ENCODE peak calls at places on chromosomes 1 and 21, in eight cellular contexts. Y is upper lobe of left lung, T is GM23248, I is heart left ventricle, Z is pancreas, U is hepatocyte, X is uterus, S is suprapubic skin. D is an unnamed sample. For H3K4me1, the result is how much of the 10 kb centered on the place peaks cover.

GRCh38 chr1:23428136-23428905 is 3.8 kb upstream of the TCEA3 start:
- DNase-seq in Y (no peak), T (no peak), I (no peak), Z (no peak), U (no peak), X (no peak), S (no peak), D (no peak)

GRCh38 chr1:202283379-202283844 is 58.3 kb downstream of the UBE2T start:
- DNase-seq in Y (peak), T (peak), I (no peak), Z (no peak), U (peak), X (no peak), S (no peak), D (no peak)

GRCh38 chr1:234768569-234769283 is 158.7 kb upstream of the IRF2BP2 start:
- DNase-seq in Y (no peak), T (no peak), I (no peak), Z (no peak), U (peak), X (no peak), S (peak), D (no peak)

GRCh38 chr1:222928212-222928611 is 113.4 kb downstream of the DISP1 start:
- DNase-seq in Y (no peak), T (peak), I (peak), Z (peak), U (peak), X (no peak), S (no peak), D (peak)

GRCh38 chr1:1237874-1238701 is 6.1 kb downstream of the B3GALT6 start:
- DNase-seq in Y (peak), T (no peak), I (no peak), Z (no peak), U (no peak), X (no peak), S (no peak), D (peak)

GRCh38 chr1:41215623-41216022 is 26.5 kb downstream of the SCMH1 start:
- DNase-seq in Y (no peak), T (no peak), I (no peak), Z (no peak), U (no peak), X (no peak), S (no peak), D (no peak)

GRCh38 chr1:25524568-25525359 is 18.6 kb upstream of the LDLRAP1 start:
- DNase-seq in Y (no peak), T (no peak), I (no peak), Z (no peak), U (no peak), X (no peak), S (no peak), D (no peak)

GRCh38 chr21:15775291-15775690 is 45.5 kb downstream of the USP25 start:
- DNase-seq in Y (no peak), T (peak), I (no peak), Z (no peak), U (no peak), X (no peak), S (no peak), D (no peak)

GRCh38 chr1:94772230-94772641 is 47.9 kb upstream of the SLC44A3 start:
- DNase-seq in Y (no peak), T (no peak), I (no peak), Z (no peak), U (peak), X (no peak), S (no peak), D (no peak)

GRCh38 chr1:119816407-119816806 is 5.1 kb upstream of the REG4 start:
- DNase-seq in Y (no peak), T (peak), I (no peak), Z (no peak), U (peak), X (no peak), S (no peak), D (no peak)

GRCh38 chr1:54100500-54100899 is 47.1 kb downstream of the TCEANC2 start:
- DNase-seq in Y (no peak), T (no peak), I (no peak), Z (no peak), U (no peak), X (no peak), S (no peak), D (no peak)

GRCh38 chr1:115922806-115923205 is 53.5 kb upstream of the SLC22A15 start:
- DNase-seq in Y (no peak), T (no peak), I (no peak), Z (peak), U (no peak), X (no peak), S (no peak), D (no peak)

GRCh38 chr1:74430496-74430895 is 81.9 kb downstream of the LRRC53 start:
- DNase-seq in Y (no peak), T (no peak), I (no peak), Z (no peak), U (no peak), X (no peak), S (no peak), D (no peak)

GRCh38 chr1:30705673-30706072 is 17.7 kb downstream of the MATN1 start:
- DNase-seq in Y (no peak), T (no peak), I (no peak), Z (no peak), U (no peak), X (no peak), S (no peak), D (no peak)

GRCh38 chr1:224894915-224895314 is 34.6 kb upstream of the DNAH14 start:
- DNase-seq in Y (no peak), T (peak), I (no peak), Z (no peak), U (peak), X (no peak), S (no peak), D (no peak)

GRCh38 chr1:9181990-9182783 is 52.4 kb upstream of the H6PD start:
- DNase-seq in Y (peak), T (peak), I (no peak), Z (peak), U (peak), X (peak), S (no peak), D (peak)

GRCh38 chr1:230826166-230826875 is 42.0 kb downstream of the C1orf198 start:
- DNase-seq in Y (no peak), T (no peak), I (no peak), Z (no peak), U (no peak), X (no peak), S (no peak), D (no peak)

GRCh38 chr1:230825061-230825803 is 43.1 kb downstream of the C1orf198 start:
- DNase-seq in Y (no peak), T (peak), I (no peak), Z (peak), U (peak), X (no peak), S (no peak), D (no peak)

GRCh38 chr1:230824571-230825060 is 43.7 kb downstream of the C1orf198 start:
- DNase-seq in Y (no peak), T (peak), I (no peak), Z (peak), U (no peak), X (no peak), S (no peak), D (no peak)

GRCh38 chr1:230827081-230827681 is 41.1 kb downstream of the C1orf198 start:
- DNase-seq in Y (no peak), T (peak), I (no peak), Z (no peak), U (no peak), X (peak), S (no peak), D (no peak)

GRCh38 chr1:230825804-230826160 is 42.5 kb downstream of the C1orf198 start:
- DNase-seq in Y (no peak), T (peak), I (no peak), Z (peak), U (no peak), X (no peak), S (no peak), D (peak)
- H3K4me1 ChIP-seq in Y (under half), T (under half), I (half or more), Z (under half), U (under half), X (under half), S (half or more), D (under half)

DNA sequence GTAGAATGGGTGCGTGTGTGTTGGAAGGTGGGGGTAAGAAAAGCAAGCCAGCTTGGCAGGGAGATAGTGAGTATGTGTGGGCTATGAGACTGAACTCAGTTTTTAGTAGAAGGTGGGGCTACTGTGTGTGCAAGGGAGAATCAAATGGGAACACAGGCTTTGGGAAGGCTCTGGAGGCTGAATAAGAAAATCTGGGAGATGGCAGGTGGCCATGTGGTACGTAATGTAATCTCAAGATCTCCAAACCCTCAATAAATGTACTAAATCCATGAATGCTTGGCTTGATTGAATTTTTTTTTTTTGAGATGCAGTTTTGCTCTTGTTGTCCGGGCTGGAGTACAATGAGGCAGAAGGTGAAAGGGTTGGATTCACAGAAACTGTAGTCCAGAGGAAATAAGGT is 3.5 kb upstream of the ZSCAN20 start:
- DNase-seq in Y (no peak), T (no peak), I (no peak), Z (no peak), U (no peak), X (no peak), S (no peak), D (no peak)
- H3K4me1 ChIP-seq in Y (under half), T (under half), I (under half), Z (under half), U (under half), X (under half), S (under half), D (under half)

GRCh38 chr1:27448982-27449381 is 41.0 kb downstream of the WASF2 start:
- DNase-seq in Y (no peak), T (no peak), I (no peak), Z (no peak), U (no peak), X (no peak), S (no peak), D (no peak)
- H3K4me1 ChIP-seq in Y (under half), T (under half), I (half or more), Z (under half), U (under half), X (under half), S (half or more), D (under half)

DNA sequence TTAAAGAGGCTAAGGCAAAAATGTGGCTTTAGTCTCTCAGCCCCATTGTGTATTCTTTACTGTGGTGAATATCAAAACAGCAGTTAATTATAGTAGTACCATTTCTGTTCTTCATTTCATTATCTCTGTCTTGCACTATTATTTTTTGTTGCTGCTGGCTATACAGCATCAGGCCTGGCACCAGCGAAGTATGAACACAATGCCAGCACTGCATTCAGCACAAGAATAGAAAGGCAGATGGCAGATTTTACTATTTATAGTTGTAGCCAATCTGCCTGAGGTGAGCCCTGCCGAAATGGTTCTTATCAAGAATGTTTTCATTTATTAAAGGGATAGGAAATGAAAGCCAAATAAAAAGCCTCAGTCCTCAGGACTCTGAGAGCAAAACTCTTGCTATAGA is 72.1 kb downstream of the GPR52 start:
- DNase-seq in Y (no peak), T (no peak), I (no peak), Z (no peak), U (no peak), X (no peak), S (no peak), D (no peak)
- H3K4me1 ChIP-seq in Y (under half), T (under half), I (under half), Z (under half), U (under half), X (under half), S (under half), D (under half)

GRCh38 chr1:21291964-21292363 is 1.7 kb upstream of the ECE1 start:
- DNase-seq in Y (no peak), T (no peak), I (peak), Z (no peak), U (no peak), X (no peak), S (no peak), D (no peak)
- H3K4me1 ChIP-seq in Y (half or more), T (under half), I (half or more), Z (under half), U (under half), X (under half), S (half or more), D (under half)

DNA sequence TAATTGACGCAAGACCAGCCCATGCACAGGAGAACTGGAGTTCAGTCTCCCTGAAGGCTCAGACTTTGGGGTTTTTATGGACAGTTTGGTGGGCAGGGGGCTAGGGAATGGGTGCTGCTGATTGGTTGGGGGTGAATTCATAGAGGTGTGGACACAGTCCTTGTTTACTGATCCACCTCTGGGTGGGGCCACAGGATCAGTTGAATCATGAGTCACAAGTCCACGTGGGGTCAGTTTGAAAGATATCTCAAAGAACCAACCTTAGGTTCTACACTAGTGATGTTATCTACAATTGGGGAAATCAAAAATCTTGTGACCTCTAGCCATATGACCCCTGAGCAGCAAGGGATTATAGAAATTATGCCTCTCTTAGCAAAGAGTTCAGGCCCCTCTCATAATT is 127.9 kb upstream of the L1TD1 start:
- DNase-seq in Y (no peak), T (no peak), I (no peak), Z (no peak), U (no peak), X (no peak), S (no peak), D (no peak)
- H3K4me1 ChIP-seq in Y (under half), T (under half), I (under half), Z (under half), U (under half), X (under half), S (under half), D (under half)

GRCh38 chr21:41726058-41726558 is 40.7 kb downstream of the RIPK4 start:
- DNase-seq in Y (peak), T (no peak), I (peak), Z (no peak), U (no peak), X (no peak), S (no peak), D (no peak)

GRCh38 chr21:41725421-41726021 is 41.3 kb downstream of the RIPK4 start:
- DNase-seq in Y (peak), T (no peak), I (peak), Z (no peak), U (no peak), X (no peak), S (no peak), D (peak)

GRCh38 chr21:41726970-41727783 is 39.7 kb downstream of the RIPK4 start:
- DNase-seq in Y (peak), T (peak), I (peak), Z (no peak), U (peak), X (peak), S (no peak), D (peak)

GRCh38 chr21:41727784-41728763 is 38.8 kb downstream of the RIPK4 start:
- DNase-seq in Y (no peak), T (no peak), I (no peak), Z (no peak), U (no peak), X (no peak), S (no peak), D (no peak)

DNA sequence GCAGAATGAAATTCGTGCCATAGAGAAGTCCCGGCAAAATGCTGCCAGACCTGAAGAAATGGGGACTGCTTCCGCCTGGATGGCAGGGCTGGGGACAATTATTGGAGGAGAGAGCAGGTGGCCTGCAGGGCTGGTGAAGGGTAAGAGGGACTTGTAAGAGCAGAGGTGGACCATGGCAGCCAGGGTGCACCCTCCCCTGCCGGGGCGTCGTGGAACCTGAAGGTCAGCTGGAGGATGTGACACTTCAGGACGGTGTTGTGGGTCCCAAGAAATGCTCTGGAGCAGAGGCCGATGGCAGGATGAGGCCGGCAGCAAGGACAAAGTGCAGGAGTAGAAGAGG is 40.3 kb downstream of the RIPK4 start:
- DNase-seq in Y (peak), T (no peak), I (no peak), Z (no peak), U (no peak), X (no peak), S (no peak), D (no peak)
- H3K4me1 ChIP-seq in Y (under half), T (under half), I (under half), Z (under half), U (under half), X (under half), S (under half), D (under half)

D was measured in right lobe of liver.